ENCODE peak calls at places on chromosomes 1 and 21, in four cellular contexts. R is AG04450, T is lower lobe of right lung, X is pancreas. Q is an unnamed sample.

GRCh38 chr1:243343970-243344749 is 88.3 kb downstream of the SDCCAG8 start:
- DNase-seq in R (no peak), T (no peak), X (no peak), Q (no peak)

GRCh38 chr1:118272884-118273283 is 87.9 kb upstream of the SPAG17 start:
- DNase-seq in R (no peak), T (no peak), X (no peak), Q (no peak)

GRCh38 chr1:47190807-47191206 is 971 bp upstream of the PDZK1IP1 start:
- DNase-seq in R (no peak), T (no peak), X (no peak), Q (no peak)

GRCh38 chr21:34915364-34915834 is 133.7 kb downstream of the RUNX1 start:
- DNase-seq in R (no peak), T (no peak), X (no peak), Q (no peak)

GRCh38 chr1:6275826-6276764 is 15.2 kb upstream of the GPR153 start:
- DNase-seq in R (peak), T (no peak), X (no peak), Q (no peak)

GRCh38 chr1:204975021-204975420 is 68.0 kb upstream of the CNTN2 start:
- DNase-seq in R (no peak), T (no peak), X (no peak), Q (no peak)

GRCh38 chr1:77975907-77976306 is 3.0 kb downstream of the FUBP1 start:
- DNase-seq in R (no peak), T (no peak), X (no peak), Q (no peak)

GRCh38 chr1:106676021-106676420 is 380.5 kb upstream of the PRMT6 start:
- DNase-seq in R (no peak), T (no peak), X (no peak), Q (no peak)

GRCh38 chr1:234627009-234627950 is 17.3 kb upstream of the IRF2BP2 start:
- DNase-seq in R (no peak), T (no peak), X (no peak), Q (no peak)

GRCh38 chr1:106978477-106979322 is 77.8 kb upstream of the PRMT6 start:
- DNase-seq in R (no peak), T (no peak), X (no peak), Q (no peak)

GRCh38 chr1:191963781-191964455 is 194.3 kb upstream of the RGS18 start:
- DNase-seq in R (no peak), T (no peak), X (no peak), Q (no peak)

GRCh38 chr1:107835151-107835670 is 129.8 kb downstream of the VAV3 start:
- DNase-seq in R (no peak), T (no peak), X (no peak), Q (no peak)

GRCh38 chr21:37253991-37254390 is 13.1 kb downstream of the VPS26C start:
- DNase-seq in R (peak), T (no peak), X (no peak), Q (no peak)

GRCh38 chr1:205492201-205492667 is 12.2 kb upstream of the CDK18 start:
- DNase-seq in R (no peak), T (no peak), X (no peak), Q (no peak)

GRCh38 chr1:201870397-201870796 is 18.3 kb upstream of the SHISA4 start:
- DNase-seq in R (peak), T (no peak), X (no peak), Q (no peak)

GRCh38 chr1:160836981-160837557 is 25.6 kb downstream of the CD244 start:
- DNase-seq in R (no peak), T (no peak), X (no peak), Q (no peak)

GRCh38 chr1:50981741-50982140 is 11.7 kb downstream of the CDKN2C start:
- DNase-seq in R (no peak), T (no peak), X (no peak), Q (no peak)

GRCh38 chr1:42845193-42845592 is 1.2 kb upstream of the ZNF691 start:
- DNase-seq in R (no peak), T (no peak), X (no peak), Q (no peak)

GRCh38 chr1:240030236-240030635 is 61.4 kb upstream of the FMN2 start:
- DNase-seq in R (no peak), T (no peak), X (no peak), Q (no peak)

GRCh38 chr1:179823693-179824092 is 53.9 kb downstream of the TOR1AIP2 start:
- DNase-seq in R (no peak), T (no peak), X (no peak), Q (no peak)

GRCh38 chr1:2159124-2159523 is 35.4 kb downstream of the FAAP20 start:
- DNase-seq in R (no peak), T (no peak), X (no peak), Q (no peak)
- H3K27ac ChIP-seq in R (no peak), T (no peak), X (no peak), Q (no peak)

DNA sequence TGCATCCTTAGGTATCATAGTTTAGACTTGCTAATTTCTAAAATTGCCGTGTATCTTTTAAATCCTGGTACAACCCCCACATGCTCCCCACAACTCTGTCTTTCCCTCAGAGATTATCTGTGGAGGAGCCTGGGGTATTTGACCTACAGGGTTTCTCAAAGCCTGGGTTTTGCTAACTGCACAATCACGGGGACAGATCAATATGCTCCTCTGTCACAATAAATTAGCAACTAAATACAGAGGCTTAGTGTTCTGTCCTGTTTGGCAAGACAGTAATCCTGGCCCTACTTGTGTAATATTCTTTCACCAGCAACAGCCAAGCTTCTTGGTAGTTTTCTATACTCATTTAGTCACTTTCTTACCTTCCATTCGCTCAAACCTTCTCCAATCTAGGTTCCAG is 8.5 kb downstream of the ECHDC2 start:
- DNase-seq in R (no peak), T (no peak), X (no peak), Q (no peak)
- H3K4me3 ChIP-seq in R (no peak), T (no peak), X (no peak), Q (no peak)

GRCh38 chr1:8943516-8943896 is 2.2 kb upstream of the CA6 start:
- DNase-seq in R (no peak), T (no peak), X (no peak), Q (no peak)

GRCh38 chr1:8938232-8939117 is 7.2 kb upstream of the CA6 start:
- DNase-seq in R (no peak), T (no peak), X (no peak), Q (no peak)

GRCh38 chr1:8944006-8944405 is 1.7 kb upstream of the CA6 start:
- DNase-seq in R (no peak), T (no peak), X (no peak), Q (no peak)

GRCh38 chr1:8939362-8939995 is 6.2 kb upstream of the CA6 start:
- DNase-seq in R (no peak), T (no peak), X (no peak), Q (no peak)

DNA sequence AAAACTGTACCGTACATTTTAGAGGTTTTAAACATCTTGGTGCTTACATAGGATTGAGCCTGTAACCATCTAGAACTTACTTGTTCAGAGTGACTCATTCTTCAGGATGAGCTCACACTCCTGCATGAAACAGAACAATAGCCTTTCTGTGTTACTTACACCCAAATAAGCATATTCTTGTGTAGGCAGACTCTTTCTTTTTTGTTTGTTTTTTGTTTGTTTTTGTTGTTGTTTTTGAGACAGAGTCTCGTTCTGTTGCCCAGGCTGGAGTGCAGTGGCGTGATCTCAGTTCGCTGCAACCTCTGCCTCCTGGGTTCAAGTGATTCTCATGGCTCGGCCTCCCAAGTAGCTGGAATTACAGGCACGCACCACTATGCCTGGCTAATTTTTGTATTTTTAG is 3.8 kb upstream of the CA6 start:
- DNase-seq in R (peak), T (no peak), X (no peak), Q (no peak)
- H3K27ac ChIP-seq in R (no peak), T (no peak), X (peak), Q (no peak)

DNA sequence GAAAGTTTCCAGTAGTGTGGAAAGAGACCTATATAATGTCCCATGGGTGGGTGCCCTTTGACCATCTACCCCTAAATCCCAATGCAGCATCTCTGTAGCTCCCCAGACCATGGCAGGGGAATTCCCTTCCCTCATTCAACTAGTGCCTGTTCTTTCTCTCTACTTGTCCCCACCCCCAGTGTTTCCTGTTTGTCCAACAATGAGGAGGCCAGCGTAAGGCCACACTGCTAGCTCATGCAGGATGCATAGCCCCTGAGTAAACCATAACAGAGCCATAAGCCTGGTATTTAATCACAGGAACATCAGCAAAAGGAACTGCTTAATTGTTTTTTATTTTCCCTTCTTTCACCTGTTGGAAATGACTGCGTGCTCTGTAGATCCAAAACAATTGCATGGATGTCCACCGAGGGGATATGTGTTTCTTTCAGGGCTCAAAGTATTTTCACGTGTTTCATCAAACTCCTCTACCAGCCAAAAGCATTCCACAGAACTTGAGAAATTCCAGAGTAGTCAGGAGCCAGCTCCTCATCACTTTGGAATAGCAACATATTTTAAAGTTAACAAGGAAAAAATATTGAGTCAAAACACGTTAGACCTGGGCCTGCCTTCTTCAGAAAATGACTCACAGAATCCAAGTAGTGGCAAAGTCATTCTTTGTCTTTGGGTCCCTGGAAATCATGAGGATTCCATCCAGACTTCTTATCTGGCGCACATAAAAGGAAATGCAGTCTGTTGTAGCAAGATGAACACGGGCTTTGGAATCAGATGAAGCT is 162.5 kb upstream of the SGIP1 start:
- DNase-seq in R (no peak), T (no peak), X (no peak), Q (no peak)
- H3K4me3 ChIP-seq in R (no peak), T (no peak), X (no peak), Q (no peak)

DNA sequence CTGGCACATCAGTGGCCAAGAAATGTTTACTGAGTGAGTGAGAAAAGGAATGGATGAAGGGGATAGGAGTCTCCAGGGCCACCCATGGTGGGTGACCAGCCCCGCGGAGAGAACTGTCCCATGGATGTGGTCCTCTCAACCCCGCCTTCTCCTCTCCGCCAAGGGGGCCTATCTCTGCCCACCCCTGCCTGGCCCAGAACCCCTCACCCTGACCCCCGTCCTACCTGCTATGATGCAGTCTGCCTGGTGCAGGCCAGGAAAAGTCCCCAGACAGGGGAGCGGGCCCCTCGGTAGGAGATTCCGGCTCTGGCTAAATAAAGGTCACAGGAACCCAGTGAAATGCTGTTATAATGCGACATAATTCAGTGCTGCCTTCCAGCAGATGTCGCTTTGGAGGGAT is 107.6 kb downstream of the PTPRU start:
- DNase-seq in R (no peak), T (no peak), X (no peak), Q (no peak)
- H3K27ac ChIP-seq in R (no peak), T (no peak), X (no peak), Q (no peak)

DNA sequence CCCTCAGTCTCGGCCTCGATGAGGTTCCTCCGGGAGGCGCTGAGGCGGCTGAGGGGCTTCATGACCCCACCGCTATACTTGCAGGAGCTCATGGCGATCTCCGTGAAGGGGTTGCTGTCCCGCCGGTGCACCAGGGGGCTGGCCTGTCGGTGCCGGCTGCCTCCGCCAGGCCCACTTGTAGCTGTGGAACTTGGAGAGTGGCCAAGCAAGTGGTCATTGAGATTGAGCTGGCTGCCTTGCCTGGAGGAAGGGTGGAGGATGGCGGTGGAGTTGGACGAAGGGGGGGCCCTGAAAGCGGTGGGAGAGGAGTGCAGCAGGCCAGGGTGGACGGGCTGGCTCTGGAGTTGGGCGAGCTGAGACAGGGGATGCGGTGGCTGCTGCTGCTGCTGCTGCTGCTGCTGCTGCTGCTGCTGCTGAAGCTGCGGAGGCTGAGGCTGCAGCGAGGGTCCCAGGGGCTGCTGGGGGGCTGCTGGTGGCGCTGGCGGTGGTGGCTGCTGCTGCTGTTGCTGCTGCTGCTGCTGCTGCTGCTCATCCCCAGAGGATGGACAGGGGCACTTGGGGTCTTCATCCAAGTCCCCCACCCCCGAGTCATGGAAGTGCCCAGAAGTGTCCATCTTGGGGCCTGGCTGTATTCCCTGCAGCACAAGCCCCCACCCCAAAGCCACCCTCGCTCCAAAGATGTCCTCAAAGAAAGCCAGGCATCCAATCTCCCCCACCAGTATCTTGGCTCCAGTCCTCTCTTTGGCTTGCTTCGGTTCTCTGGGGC is 547 bp downstream of the KCNN3 start:
- DNase-seq in R (no peak), T (peak), X (peak), Q (peak)
- H3K4me3 ChIP-seq in R (peak), T (peak), X (no peak), Q (peak)

GRCh38 chr1:88979054-88979748 is 13.2 kb downstream of the KYAT3 start:
- DNase-seq in R (no peak), T (no peak), X (no peak), Q (no peak)

GRCh38 chr1:88979749-88980116 is 12.7 kb downstream of the KYAT3 start:
- DNase-seq in R (no peak), T (no peak), X (no peak), Q (no peak)

GRCh38 chr1:88982055-88982454 is 10.4 kb downstream of the KYAT3 start:
- DNase-seq in R (no peak), T (no peak), X (no peak), Q (no peak)

GRCh38 chr1:88983791-88984552 is 8.5 kb downstream of the KYAT3 start:
- DNase-seq in R (no peak), T (peak), X (no peak), Q (no peak)

GRCh38 chr1:88980918-88981317 is 11.5 kb downstream of the KYAT3 start:
- DNase-seq in R (no peak), T (no peak), X (no peak), Q (no peak)
- H3K27ac ChIP-seq in R (no peak), T (peak), X (no peak), Q (no peak)

DNA sequence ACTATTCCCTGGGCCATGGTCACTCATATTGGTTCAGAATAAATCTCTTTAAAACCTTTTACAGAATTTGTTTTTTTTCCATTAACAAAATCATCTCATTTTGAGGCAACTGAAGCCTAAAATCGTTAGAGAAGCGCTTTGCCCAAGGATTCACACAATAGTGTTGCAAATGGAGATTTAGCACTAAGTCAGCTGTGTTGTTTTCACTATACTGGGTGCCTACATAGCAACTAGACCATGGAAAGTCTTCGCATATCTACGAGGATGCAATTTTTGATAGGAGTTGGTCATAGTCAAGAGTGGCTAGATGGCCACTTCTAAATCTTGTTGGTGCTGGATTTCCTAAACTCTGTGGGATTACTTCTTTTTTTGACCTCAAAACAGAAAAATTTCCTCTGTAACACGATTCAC is 530 bp upstream of the TIPRL start:
- DNase-seq in R (no peak), T (no peak), X (no peak), Q (no peak)
- H3K4me3 ChIP-seq in R (peak), T (peak), X (no peak), Q (peak)

DNA sequence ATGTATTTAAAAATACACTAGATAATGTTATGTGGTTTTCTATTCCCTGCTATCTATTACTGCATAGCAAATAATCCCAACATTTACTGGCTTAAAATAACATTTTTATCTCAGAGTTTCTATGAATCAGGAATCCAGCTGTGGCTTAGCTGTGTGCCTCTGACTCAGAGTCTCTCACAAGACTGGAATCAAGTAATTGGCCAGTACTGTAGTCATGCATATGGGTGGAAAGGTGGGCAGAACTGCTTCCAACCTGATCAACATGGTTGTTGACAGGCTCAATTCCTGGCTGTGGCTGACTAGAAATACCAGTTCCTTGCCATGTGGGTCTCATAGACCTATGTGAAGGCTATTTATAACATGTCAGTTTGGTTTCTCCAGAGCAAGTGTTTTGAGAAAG is 131.8 kb downstream of the PDE4B start:
- DNase-seq in R (peak), T (no peak), X (no peak), Q (no peak)
- H3K27ac ChIP-seq in R (peak), T (no peak), X (no peak), Q (no peak)

GRCh38 chr1:219380463-219380862 is 206.8 kb downstream of the LYPLAL1 start:
- DNase-seq in R (no peak), T (no peak), X (no peak), Q (no peak)
- H3K4me3 ChIP-seq in R (no peak), T (no peak), X (no peak), Q (no peak)